ENCODE peak calls at places on chromosomes 1 and 21, in five cellular contexts. V is caudate nucleus, N is cardiac muscle cell, P is heart left ventricle, K is transverse colon. L is an unnamed sample.
A peak's percentile ranks its signal among the peaks of the same experiment; 100 is the strongest.

GRCh38 chr1:93623875-93624274 is 57.8 kb downstream of the BCAR3 start:
- DNase-seq in P (no peak), V (no peak), K (no peak), N (peak; percentile 60), L (no peak)

GRCh38 chr1:147840909-147841308 is 61.7 kb upstream of the GJA8 start:
- DNase-seq in V (no peak), K (no peak), N (no peak), P (no peak), L (no peak)

GRCh38 chr1:245679796-245680195 is 525.0 kb downstream of the KIF26B start:
- DNase-seq in N (no peak), K (no peak), P (no peak), V (no peak), L (no peak)

GRCh38 chr1:86582161-86582560 is 35.3 kb downstream of the CLCA4 start:
- DNase-seq in P (no peak), V (no peak), N (no peak), K (no peak), L (no peak)

GRCh38 chr1:160370561-160371345 is 3.9 kb downstream of the NHLH1 start:
- DNase-seq in V (no peak), P (no peak), K (no peak), N (no peak), L (no peak)

GRCh38 chr1:157091186-157091585 is 8.4 kb downstream of the ETV3L start:
- DNase-seq in P (no peak), V (no peak), N (no peak), K (no peak), L (no peak)

GRCh38 chr1:43204394-43204793 is 32.3 kb downstream of the CFAP57 start:
- DNase-seq in P (no peak), K (no peak), N (no peak), V (no peak), L (no peak)

GRCh38 chr21:44800103-44800502 is 1.5 kb downstream of the UBE2G2 start:
- DNase-seq in P (no peak), V (no peak), K (no peak), N (peak; percentile 65), L (no peak)

GRCh38 chr1:215543191-215543606 is 23.9 kb upstream of the KCTD3 start:
- DNase-seq in V (no peak), P (no peak), K (no peak), N (peak; percentile 87), L (no peak)

GRCh38 chr1:247096958-247097357 is 7.2 kb downstream of the ZNF669 start:
- DNase-seq in N (no peak), V (no peak), P (no peak), K (no peak), L (no peak)

GRCh38 chr1:189899686-189900495 is 577.8 kb downstream of the BRINP3 start:
- DNase-seq in V (no peak), N (no peak), K (no peak), P (no peak), L (no peak)

GRCh38 chr1:117683571-117684285 is 77.9 kb downstream of the TENT5C start:
- DNase-seq in P (no peak), K (no peak), N (peak; percentile 46), V (no peak), L (no peak)

GRCh38 chr1:39204441-39205081 is at the start of gene MACF1:
- DNase-seq in N (peak; percentile 98), P (peak; percentile 82), K (peak; percentile 55), V (no peak), L (peak; percentile 85)

GRCh38 chr1:42786097-42786496 is 1.3 kb downstream of the TMEM269 start:
- DNase-seq in V (no peak), K (no peak), P (no peak), N (no peak), L (no peak)

GRCh38 chr1:18913065-18913502 is 10.7 kb upstream of the ALDH4A1 start:
- DNase-seq in P (peak; percentile 86), N (peak; percentile 90), V (peak; percentile 57), K (peak; percentile 85), L (peak; percentile 84)

GRCh38 chr1:91751281-91751680 is 134.7 kb downstream of the TGFBR3 start:
- DNase-seq in N (peak; percentile 84), V (no peak), P (peak; percentile 45), K (peak; percentile 14), L (no peak)

GRCh38 chr1:156937883-156938282 is 17.5 kb downstream of the LRRC71 start:
- DNase-seq in N (no peak), P (no peak), V (no peak), K (no peak), L (peak; percentile 76)

GRCh38 chr1:66388918-66389317 is 145.0 kb upstream of the SGIP1 start:
- DNase-seq in P (no peak), N (no peak), V (no peak), K (no peak), L (no peak)

GRCh38 chr1:243950166-243950565 is 100.1 kb upstream of the AKT3 start:
- DNase-seq in P (no peak), N (peak; percentile 58), V (no peak), K (no peak), L (no peak)

GRCh38 chr1:210217482-210217881 is 15.1 kb upstream of the SERTAD4 start:
- DNase-seq in P (no peak), K (no peak), N (no peak), V (no peak), L (no peak)

GRCh38 chr1:62045579-62045978 is 149.1 kb upstream of the L1TD1 start:
- DNase-seq in P (peak; percentile 36), V (no peak), K (no peak), N (peak; percentile 15), L (no peak)

GRCh38 chr1:180919183-180919700 is 6.5 kb downstream of the KIAA1614 start:
- DNase-seq in V (no peak), N (no peak), K (no peak), P (no peak), L (no peak)

GRCh38 chr1:29029652-29030051 is 94.1 kb downstream of the TMEM200B start:
- DNase-seq in V (no peak), N (no peak), K (no peak), P (no peak), L (no peak)

GRCh38 chr1:2520806-2521205 is 5.6 kb downstream of the PANK4 start:
- DNase-seq in P (no peak), K (no peak), N (no peak), V (no peak), L (no peak)

GRCh38 chr1:197439708-197440107 is 171.7 kb downstream of the CRB1 start:
- DNase-seq in K (no peak), P (no peak), V (no peak), N (no peak), L (no peak)

GRCh38 chr21:27771938-27772505 is 805.1 kb upstream of the ADAMTS5 start:
- DNase-seq in P (no peak), N (no peak), K (no peak), V (no peak), L (no peak)

GRCh38 chr1:209883341-209883971 is 54.6 kb upstream of the SYT14 start:
- DNase-seq in K (no peak), P (no peak), N (peak; percentile 68), V (no peak), L (no peak)

GRCh38 chr1:24771574-24771973 is 26.3 kb downstream of the CLIC4 start:
- DNase-seq in N (no peak), K (no peak), V (no peak), P (no peak), L (no peak)

GRCh38 chr1:202858789-202859414 is 30.0 kb downstream of the RABIF start:
- DNase-seq in N (peak; percentile 81), P (peak; percentile 50), V (no peak), K (peak; percentile 13), L (no peak)

GRCh38 chr1:202860744-202861419 is 28.1 kb downstream of the RABIF start:
- DNase-seq in N (peak; percentile 42), V (no peak), K (peak; percentile 88), P (peak; percentile 32), L (peak; percentile 81)

GRCh38 chr1:202862672-202863560 is 26.0 kb downstream of the RABIF start:
- DNase-seq in K (no peak), N (no peak), P (no peak), V (no peak), L (no peak)

GRCh38 chr1:202858306-202858705 is 30.6 kb downstream of the RABIF start:
- DNase-seq in P (peak; percentile 75), K (peak; percentile 53), V (no peak), N (peak; percentile 98), L (peak; percentile 70)

GRCh38 chr1:202861420-202862121 is 27.4 kb downstream of the RABIF start:
- DNase-seq in V (peak; percentile 75), N (peak; percentile 89), P (peak; percentile 95), K (peak; percentile 94), L (peak; percentile 94)
- H3K27ac ChIP-seq in V (no peak overlapping the region), N (peak overlapping the region; percentile 17), P (peak overlapping the region; percentile 61), K (peak overlapping the region; percentile 83), L (no peak overlapping the region)

DNA sequence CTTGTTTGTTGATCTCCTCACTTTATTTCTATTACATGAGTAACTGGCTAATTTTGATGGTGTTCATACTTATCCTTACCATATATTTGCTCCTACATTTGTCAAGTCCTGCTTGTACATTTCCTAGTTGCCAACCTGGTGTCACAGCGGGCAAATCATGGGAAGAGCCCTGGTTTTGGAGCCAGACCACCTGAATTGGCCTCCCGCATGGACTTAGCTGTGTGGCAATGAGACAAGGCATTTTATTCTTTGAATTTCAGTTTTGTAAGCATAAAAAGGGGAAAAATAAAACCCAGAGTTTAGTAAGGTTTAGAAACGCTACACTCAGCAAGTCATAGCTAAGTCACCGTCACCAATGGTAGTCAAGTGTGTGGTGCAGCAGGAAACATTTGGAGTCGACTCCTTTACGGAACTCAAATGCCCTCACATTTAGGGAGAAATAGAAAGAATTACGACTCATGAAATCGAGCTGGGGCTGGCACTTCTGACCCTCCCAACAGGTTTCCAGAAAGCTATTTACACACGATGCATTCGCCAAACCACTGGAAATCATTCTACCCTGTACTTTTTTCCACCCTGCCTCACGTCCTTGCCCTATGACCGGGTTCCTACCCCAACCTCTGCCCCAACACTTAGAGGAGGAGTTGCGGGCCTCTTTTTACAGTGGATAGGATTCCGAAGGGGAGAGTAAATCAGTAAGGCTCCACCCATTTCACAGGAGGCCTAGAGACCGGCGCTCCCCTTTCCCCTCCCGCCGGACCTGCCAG is 492 bp upstream of the PGM1 start:
- DNase-seq in P (no peak), N (no peak), V (no peak), K (peak; percentile 81), L (no peak)
- H3K27ac ChIP-seq in P (peak overlapping the region; percentile 92), N (peak overlapping the region; percentile 87), V (peak overlapping the region; percentile 87), K (peak overlapping the region; percentile 96), L (peak overlapping the region; percentile 92)

GRCh38 chr1:33358771-33359503 is 38.0 kb upstream of the A3GALT2 start:
- DNase-seq in V (no peak), K (no peak), P (no peak), N (no peak), L (no peak)
- H3K27ac ChIP-seq in V (peak overlapping the region; percentile 29), K (no peak overlapping the region), P (no peak overlapping the region), N (peak overlapping the region; percentile 7), L (no peak overlapping the region)

DNA sequence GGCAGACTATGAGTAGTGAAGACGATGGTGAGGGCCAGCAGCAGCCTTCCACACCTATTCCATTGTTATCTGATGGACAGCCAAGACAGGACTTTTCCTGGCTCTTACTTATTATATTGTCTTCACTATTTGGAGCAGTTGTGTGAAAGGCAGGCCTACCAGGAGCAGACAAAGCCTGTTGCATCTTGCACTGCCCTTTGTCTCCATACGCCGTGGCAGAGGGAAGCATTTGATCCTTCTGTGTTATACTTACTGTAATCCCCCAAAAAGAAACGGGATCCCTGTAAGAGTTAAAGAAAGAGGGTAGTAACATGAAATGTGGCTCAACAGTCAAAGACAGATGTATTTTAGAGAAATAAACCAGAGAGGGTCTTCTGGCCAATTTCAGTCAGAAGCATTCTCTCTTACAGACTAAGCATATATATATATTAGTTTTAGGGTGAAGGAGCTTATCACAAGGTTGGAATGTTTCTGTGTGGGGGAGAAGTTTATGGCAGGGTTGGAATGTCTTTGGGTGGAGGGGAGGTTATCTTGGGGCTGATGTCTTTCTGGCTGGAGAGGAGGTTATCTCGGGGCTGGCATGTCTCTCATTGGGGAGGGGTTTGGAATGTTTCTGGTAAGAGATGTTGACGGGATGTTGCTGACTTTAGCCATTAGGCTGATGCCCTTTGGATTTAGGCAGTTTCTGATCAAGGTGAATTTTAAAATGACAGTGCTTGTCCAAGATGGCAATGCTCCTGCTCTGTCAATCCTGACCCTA is 23.4 kb upstream of the HSD3B1 start:
- DNase-seq in K (no peak), P (no peak), V (no peak), N (peak; percentile 16), L (no peak)
- H3K27ac ChIP-seq in K (no peak overlapping the region), P (no peak overlapping the region), V (no peak overlapping the region), N (peak overlapping the region; percentile 84), L (no peak overlapping the region)

L was measured in aorta.